ENCODE peak calls at places on chromosome 1, in eight cellular contexts. E is effector memory CD8-positive, alpha-beta T cell; Z is left cardiac atrium; O is right cardiac atrium; M is activated CD4-positive, alpha-beta T cell treated with anti-CD3 and anti-CD28 coated beads for 36 hours; S is IMR-90; T is activated CD8-positive, alpha-beta memory T cell treated with anti-CD3 and anti-CD28 coated beads, Interleukin-2, amount 10 ng/mL, durations not matched to agents 7 days and 5 days; L is left lung. C is an unnamed sample.

GRCh38 chr1:56081151-56081550 is 498.2 kb downstream of the PLPP3 start:
- ATAC-seq in L (peak; percentile 61), M (no peak), Z (peak; percentile 38), O (peak; percentile 88), T (no peak), S (peak; percentile 99), E (no peak), C (no peak)

GRCh38 chr1:202230939-202231645 is 37.5 kb downstream of the LGR6 start:
- ATAC-seq in S (no peak), O (peak; percentile 49), Z (no peak), E (no peak), M (no peak), L (no peak), T (no peak), C (no peak)

GRCh38 chr1:37763791-37764741 is 854 bp downstream of the EPHA10 start:
- ATAC-seq in L (peak; percentile 79), Z (no peak), S (peak; percentile 90), E (no peak), M (no peak), O (peak; percentile 46), T (peak; percentile 65), C (no peak)

GRCh38 chr1:224498574-224499170 is 64.1 kb upstream of the WDR26 start:
- ATAC-seq in E (no peak), S (peak; percentile 31), L (peak; percentile 21), O (no peak), T (peak; percentile 25), M (peak; percentile 34), Z (no peak), C (peak; percentile 57)

GRCh38 chr1:50917128-50917795 is 42.8 kb downstream of the FAF1 start:
- ATAC-seq in O (no peak), M (no peak), T (no peak), S (no peak), E (no peak), Z (no peak), L (no peak), C (no peak)

GRCh38 chr1:34364376-34364775 is 187.7 kb downstream of the C1orf94 start:
- ATAC-seq in M (no peak), E (no peak), L (no peak), S (no peak), T (no peak), O (no peak), Z (no peak), C (no peak)

GRCh38 chr1:41475859-41476567 is 8.5 kb downstream of the EDN2 start:
- ATAC-seq in S (no peak), M (no peak), Z (no peak), L (peak; percentile 25), E (no peak), T (no peak), O (no peak), C (no peak)

GRCh38 chr1:70264875-70265274 is 43.7 kb downstream of the SRSF11 start:
- ATAC-seq in E (no peak), Z (no peak), S (no peak), O (peak; percentile 94), L (no peak), M (no peak), T (no peak), C (no peak)

GRCh38 chr1:172266528-172267174 is 153.8 kb upstream of the C1orf105 start:
- ATAC-seq in M (peak; percentile 71), O (no peak), Z (no peak), S (no peak), L (no peak), T (no peak), E (no peak), C (peak; percentile 80)

GRCh38 chr1:76288758-76289483 is 214.4 kb downstream of the ST6GALNAC3 start:
- ATAC-seq in O (no peak), Z (no peak), S (no peak), T (no peak), L (no peak), E (no peak), M (peak; percentile 31), C (peak; percentile 16)

GRCh38 chr1:89259283-89259971 is 13.2 kb downstream of the GBP5 start:
- ATAC-seq in L (no peak), T (peak; percentile 66), Z (peak; percentile 23), M (peak; percentile 59), E (peak; percentile 87), O (peak; percentile 39), S (no peak), C (peak; percentile 64)

GRCh38 chr1:231395051-231395995 is 26.8 kb downstream of the EGLN1 start:
- ATAC-seq in O (peak; percentile 94), Z (peak; percentile 77), T (no peak), E (no peak), M (no peak), S (peak; percentile 83), L (peak; percentile 82), C (no peak)

GRCh38 chr1:90488451-90488850 is 228.7 kb downstream of the BARHL2 start:
- ATAC-seq in E (no peak), O (no peak), M (no peak), S (no peak), L (no peak), Z (no peak), T (no peak), C (no peak)

GRCh38 chr1:164473544-164473943 is 85.4 kb upstream of the PBX1 start:
- ATAC-seq in E (no peak), Z (no peak), L (no peak), T (no peak), O (no peak), M (no peak), S (no peak), C (no peak)